ENCODE peak calls at places on chromosome 10, in four cellular contexts. V, I, Q and U are unnamed samples.

GRCh38 chr10:106560925-106561640 is 603.4 kb downstream of the SORCS1 start:
- DNase-seq in Q (no peak), I (no peak), V (no peak), U (no peak)

GRCh38 chr10:131000737-131001136 is 310.8 kb downstream of the TCERG1L start:
- DNase-seq in Q (no peak), I (no peak), V (no peak), U (no peak)

GRCh38 chr10:100791254-100792058 is 46.1 kb downstream of the PAX2 start:
- DNase-seq in I (no peak), Q (no peak), V (no peak), U (no peak)

GRCh38 chr10:60570272-60570865 is 180.7 kb upstream of the ANK3 start:
- DNase-seq in I (no peak), Q (no peak), V (no peak), U (no peak)

GRCh38 chr10:110349826-110350225 is 45.1 kb upstream of the SMNDC1 start:
- DNase-seq in V (no peak), Q (no peak), I (no peak), U (no peak)

GRCh38 chr10:24415455-24416169 is 206.7 kb downstream of the KIAA1217 start:
- DNase-seq in Q (no peak), V (peak), I (no peak), U (peak)

GRCh38 chr10:69057261-69057950 is 30.5 kb upstream of the SRGN start:
- DNase-seq in Q (no peak), I (no peak), V (peak), U (no peak)

GRCh38 chr10:24618401-24618800 is 105.3 kb downstream of the ARHGAP21 start:
- DNase-seq in I (no peak), V (no peak), Q (peak), U (no peak)

GRCh38 chr10:36089790-36090391 is 447.8 kb upstream of the FZD8 start:
- DNase-seq in V (no peak), Q (no peak), I (no peak), U (no peak)

GRCh38 chr10:119533473-119533872 is 9.0 kb downstream of the RGS10 start:
- DNase-seq in I (no peak), Q (peak), V (no peak), U (no peak)

GRCh38 chr10:91798736-91799579 is 732 bp downstream of the TNKS2 start:
- DNase-seq in I (peak), V (peak), Q (no peak), U (peak)

GRCh38 chr10:88499569-88500470 is 83.3 kb downstream of the RNLS start:
- DNase-seq in I (no peak), V (no peak), Q (peak), U (no peak)

GRCh38 chr10:14200645-14201534 is 129.8 kb downstream of the FRMD4A start:
- DNase-seq in I (no peak), Q (no peak), V (peak), U (peak)

GRCh38 chr10:100670368-100670767 is 75.0 kb upstream of the PAX2 start:
- DNase-seq in Q (no peak), I (no peak), V (no peak), U (no peak)

GRCh38 chr10:6044060-6044459 is 18.1 kb downstream of the IL2RA start:
- DNase-seq in Q (no peak), I (no peak), V (no peak), U (no peak)

GRCh38 chr10:89414146-89414878 is at the start of gene IFIT5:
- DNase-seq in Q (no peak), V (peak), I (peak), U (peak)

GRCh38 chr10:69636626-69637550 is 6.8 kb downstream of the FAM241B start:
- DNase-seq in Q (no peak), V (peak), I (peak), U (peak)

GRCh38 chr10:7833210-7833609 is 14.9 kb downstream of the TAF3 start:
- DNase-seq in Q (no peak), I (no peak), V (no peak), U (no peak)

GRCh38 chr10:117364121-117364960 is 10.9 kb downstream of the PDZD8 start:
- DNase-seq in V (no peak), I (no peak), Q (no peak), U (no peak)

GRCh38 chr10:451021-451471 is 238.4 kb downstream of the DIP2C start:
- DNase-seq in Q (no peak), I (no peak), V (peak), U (no peak)

GRCh38 chr10:84156768-84157167 is 16.8 kb upstream of the GPR15LG start:
- DNase-seq in Q (no peak), V (no peak), I (no peak), U (no peak)

GRCh38 chr10:133158756-133159610 is 1.0 kb upstream of the KNDC1 start:
- DNase-seq in Q (no peak), I (peak), V (no peak), U (peak)

GRCh38 chr10:128178319-128178937 is 52.2 kb upstream of the MKI67 start:
- DNase-seq in I (peak), Q (no peak), V (peak), U (peak)

GRCh38 chr10:117757121-117757795 is 214.7 kb downstream of the EMX2 start:
- DNase-seq in V (no peak), Q (no peak), I (no peak), U (no peak)

GRCh38 chr10:122301055-122301810 is 30.1 kb downstream of the BTBD16 start:
- DNase-seq in Q (no peak), V (no peak), I (no peak), U (no peak)

GRCh38 chr10:70648427-70648826 is 23.9 kb upstream of the ADAMTS14 start:
- DNase-seq in I (no peak), V (no peak), Q (peak), U (no peak)

GRCh38 chr10:49381111-49381900 is 14.6 kb downstream of the DRGX start:
- DNase-seq in I (no peak), Q (no peak), V (no peak), U (no peak)

GRCh38 chr10:97939446-97939990 is 89.9 kb downstream of the GOLGA7B start:
- DNase-seq in I (no peak), V (no peak), Q (no peak), U (no peak)

GRCh38 chr10:4984971-4985594 is 18.6 kb downstream of the AKR1C2 start:
- DNase-seq in I (no peak), V (no peak), Q (peak), U (no peak)

GRCh38 chr10:59460601-59461000 is 98.3 kb upstream of the FAM13C start:
- DNase-seq in Q (no peak), V (no peak), I (no peak), U (no peak)

GRCh38 chr10:104345941-104346340 is 7.7 kb upstream of the ITPRIP start:
- DNase-seq in Q (no peak), V (no peak), I (no peak), U (no peak)

GRCh38 chr10:84696610-84697009 is 368.2 kb downstream of the CCSER2 start:
- DNase-seq in Q (no peak), I (no peak), V (no peak), U (no peak)

GRCh38 chr10:109696462-109696861 is 226.8 kb downstream of the XPNPEP1 start:
- DNase-seq in I (no peak), V (no peak), Q (no peak), U (no peak)

GRCh38 chr10:93081296-93081695 is 7.6 kb downstream of the CYP26A1 start:
- DNase-seq in Q (no peak), I (no peak), V (no peak), U (no peak)

GRCh38 chr10:14587540-14588083 is 187.1 kb downstream of the FAM107B start:
- DNase-seq in V (no peak), Q (no peak), I (no peak), U (no peak)

GRCh38 chr10:125816548-125816947 is 6.5 kb downstream of the UROS start:
- DNase-seq in V (no peak), Q (no peak), I (no peak), U (no peak)

GRCh38 chr10:68992721-68993440 is 4.3 kb downstream of the KIFBP start:
- DNase-seq in I (no peak), V (peak), Q (no peak), U (no peak)

GRCh38 chr10:107727762-107728317 is 563.3 kb upstream of the SORCS1 start:
- DNase-seq in V (no peak), I (no peak), Q (no peak), U (no peak)

GRCh38 chr10:73364964-73365363 is 6.3 kb upstream of the CFAP70 start:
- DNase-seq in V (no peak), Q (no peak), I (no peak), U (no peak)

DNA sequence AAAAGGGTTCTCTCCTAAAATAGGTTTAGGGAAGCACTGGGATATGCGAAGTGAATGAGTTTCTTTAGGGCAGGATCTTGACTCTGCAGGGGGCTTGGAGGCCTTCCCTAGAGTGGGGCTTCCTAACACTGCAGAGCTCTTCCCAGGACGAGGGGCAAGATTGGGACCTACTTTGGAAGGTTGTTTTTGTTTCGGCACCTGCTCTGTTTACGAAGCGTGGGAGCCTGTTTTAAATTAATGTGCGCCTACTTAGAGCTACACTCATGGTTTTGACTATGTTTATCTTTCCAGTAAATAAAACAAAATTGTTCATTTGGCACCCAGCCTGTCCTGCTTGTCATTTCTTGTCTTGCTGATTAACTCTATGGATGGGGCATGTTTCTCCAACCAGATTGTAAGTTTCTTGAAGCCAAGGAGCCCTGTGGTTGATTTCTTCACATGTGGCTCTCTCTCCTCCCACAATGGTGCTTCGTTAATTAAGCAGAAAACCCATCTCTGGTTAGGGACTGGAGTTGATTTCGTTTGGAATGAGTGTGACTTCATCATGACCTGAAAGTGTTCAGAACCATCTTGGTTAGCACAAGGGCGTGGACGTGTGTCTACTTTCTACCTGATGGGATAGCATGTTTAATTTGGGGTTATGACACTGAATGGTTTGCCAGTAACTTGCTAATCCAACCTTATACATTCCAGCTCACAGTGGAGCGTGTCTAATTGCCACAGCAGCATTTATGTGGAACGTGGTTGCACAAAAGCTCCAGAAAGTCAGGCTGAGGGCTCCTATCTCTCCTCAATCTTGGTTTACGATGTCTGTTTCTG is 98.1 kb downstream of the TCF7L2 start:
- DNase-seq in V (no peak), I (no peak), Q (no peak), U (no peak)
- H3K27ac ChIP-seq in V (peak), I (no peak), Q (no peak), U (no peak)

GRCh38 chr10:124091646-124092269 is 1.6 kb downstream of the CHST15 start:
- DNase-seq in I (peak), Q (no peak), V (peak), U (peak)
- H3K4me3 ChIP-seq in I (peak), Q (peak), V (peak), U (peak)

GRCh38 chr10:102652170-102652926 is 8.1 kb downstream of the TRIM8 start:
- DNase-seq in I (no peak), V (no peak), Q (no peak), U (no peak)
- H3K27ac ChIP-seq in I (no peak), V (peak), Q (no peak), U (no peak)

DNA sequence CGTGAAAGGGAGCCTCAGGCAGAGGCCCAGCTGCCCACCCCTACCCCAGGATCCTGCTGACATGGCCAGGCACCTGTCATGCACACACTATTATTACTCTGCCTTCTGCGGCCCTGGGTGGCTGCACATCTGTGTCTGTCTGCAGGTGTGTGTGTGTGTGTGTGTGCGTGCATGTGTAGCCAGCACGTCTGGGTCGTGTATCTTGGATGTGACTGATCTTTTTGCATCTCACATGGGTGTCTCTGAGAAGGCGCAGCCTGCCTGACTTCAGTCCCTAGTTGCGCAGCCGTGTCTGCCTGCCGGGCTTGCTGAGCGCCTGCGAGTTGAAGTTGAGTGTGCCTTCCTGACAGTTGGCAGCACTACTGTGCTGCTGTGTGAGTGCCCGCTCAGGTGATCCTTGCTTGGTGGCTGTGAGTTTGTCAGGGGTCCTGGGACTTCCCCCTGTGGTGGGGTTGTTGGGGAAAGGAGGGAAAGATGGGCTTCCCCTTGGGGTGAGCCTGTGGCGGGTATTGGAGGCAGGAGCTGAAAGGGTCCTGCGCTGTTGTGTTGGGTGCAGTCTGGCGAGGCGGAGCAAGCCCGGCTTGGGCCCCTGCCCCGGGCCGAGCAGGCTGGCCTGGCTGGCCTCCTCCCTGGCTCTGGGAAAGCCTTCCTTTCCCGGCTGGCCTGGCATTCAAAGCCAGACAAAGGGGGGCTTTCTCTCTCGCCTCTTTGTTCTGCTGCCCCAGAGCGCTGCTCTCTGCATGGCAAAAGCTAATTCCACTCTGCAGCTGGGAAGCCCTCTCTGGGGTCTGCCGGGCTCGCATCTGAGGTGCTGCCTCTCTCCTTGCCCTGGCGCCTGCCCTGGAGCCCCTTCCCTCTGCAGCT is 4.8 kb downstream of the TRIM8 start:
- DNase-seq in V (no peak), I (no peak), Q (no peak), U (no peak)
- H3K4me3 ChIP-seq in V (no peak), I (no peak), Q (no peak), U (no peak)